ENCODE peak calls at places on chromosomes 1 and 21, in six cellular contexts. N, D, M, L, A and Q are unnamed samples.
A peak's percentile ranks its signal among the peaks of the same experiment; 100 is the strongest.

GRCh38 chr1:8776104-8776503 is 41.3 kb downstream of the RERE start:
- DNase-seq in N (no peak), D (no peak), M (no peak), L (no peak), A (no peak), Q (no peak)

GRCh38 chr1:229973297-229973612 is 93.8 kb upstream of the GALNT2 start:
- DNase-seq in N (no peak), D (no peak), M (no peak), L (no peak), A (no peak), Q (no peak)

GRCh38 chr1:15345711-15346355 is 63.9 kb upstream of the EFHD2 start:
- DNase-seq in N (no peak), D (peak; percentile 86), M (no peak), L (no peak), A (no peak), Q (no peak)

GRCh38 chr1:201385299-201385891 is 7.9 kb upstream of the TNNT2 start:
- DNase-seq in N (peak; percentile 62), D (peak; percentile 72), M (peak; percentile 95), L (peak; percentile 82), A (no peak), Q (no peak)

GRCh38 chr1:155979525-155980343 is 1.4 kb upstream of the ARHGEF2 start:
- DNase-seq in N (no peak), D (peak; percentile 85), M (no peak), L (no peak), A (no peak), Q (no peak)

GRCh38 chr1:95730986-95731385 is 497.0 kb downstream of the RWDD3 start:
- DNase-seq in N (no peak), D (no peak), M (no peak), L (no peak), A (no peak), Q (no peak)

GRCh38 chr1:25642710-25643109 is 26.1 kb downstream of the MAN1C1 start:
- DNase-seq in N (no peak), D (no peak), M (peak; percentile 10), L (no peak), A (peak; percentile 44), Q (no peak)

GRCh38 chr1:53362851-53363642 is 35.2 kb upstream of the LRP8 start:
- DNase-seq in N (peak; percentile 11), D (peak; percentile 43), M (peak; percentile 48), L (no peak), A (no peak), Q (no peak)

GRCh38 chr1:20078166-20078565 is 8.2 kb downstream of the PLA2G5 start:
- DNase-seq in N (no peak), D (no peak), M (no peak), L (no peak), A (peak; percentile 72), Q (no peak)

GRCh38 chr1:63274979-63275378 is 47.4 kb upstream of the FOXD3 start:
- DNase-seq in N (no peak), D (no peak), M (no peak), L (no peak), A (no peak), Q (no peak)

GRCh38 chr1:214933375-214933774 is 149.2 kb upstream of the KCNK2 start:
- DNase-seq in N (no peak), D (no peak), M (no peak), L (no peak), A (no peak), Q (no peak)

GRCh38 chr1:110620250-110620615 is 14.1 kb upstream of the KCNA2 start:
- DNase-seq in N (no peak), D (no peak), M (no peak), L (no peak), A (no peak), Q (no peak)

GRCh38 chr1:7302873-7303272 is 468.2 kb upstream of the VAMP3 start:
- DNase-seq in N (no peak), D (no peak), M (no peak), L (peak; percentile 46), A (no peak), Q (no peak)

GRCh38 chr1:23719162-23719820 is 24.0 kb upstream of the ELOA start:
- DNase-seq in N (no peak), D (no peak), M (no peak), L (no peak), A (no peak), Q (no peak)

GRCh38 chr1:176119549-176119948 is 87.5 kb downstream of the COP1 start:
- DNase-seq in N (peak; percentile 39), D (peak; percentile 20), M (no peak), L (no peak), A (no peak), Q (peak; percentile 6)

GRCh38 chr21:28127390-28127789 is 865.3 kb downstream of the LTN1 start:
- DNase-seq in N (no peak), D (no peak), M (no peak), L (no peak), A (no peak), Q (no peak)

GRCh38 chr1:189696297-189696696 is 781.4 kb downstream of the BRINP3 start:
- DNase-seq in N (no peak), D (no peak), M (no peak), L (no peak), A (no peak), Q (no peak)

GRCh38 chr1:183885142-183885735 is 80.3 kb downstream of the RGL1 start:
- DNase-seq in N (no peak), D (no peak), M (no peak), L (no peak), A (no peak), Q (no peak)

GRCh38 chr1:202684716-202685115 is 25.5 kb downstream of the SYT2 start:
- DNase-seq in N (no peak), D (no peak), M (no peak), L (no peak), A (no peak), Q (no peak)

GRCh38 chr21:31554511-31555022 is 104.9 kb upstream of the SOD1 start:
- DNase-seq in N (no peak), D (no peak), M (no peak), L (no peak), A (peak; percentile 46), Q (peak; percentile 39)

GRCh38 chr1:169869426-169869825 is 24.3 kb downstream of the SCYL3 start:
- DNase-seq in N (no peak), D (no peak), M (no peak), L (no peak), A (no peak), Q (no peak)

GRCh38 chr1:165828103-165828558 is 717 bp downstream of the UCK2 start:
- DNase-seq in N (peak; percentile 21), D (peak; percentile 74), M (peak; percentile 67), L (peak; percentile 83), A (no peak), Q (no peak)

GRCh38 chr1:76254165-76255043 is 179.9 kb downstream of the ST6GALNAC3 start:
- DNase-seq in N (no peak), D (no peak), M (no peak), L (no peak), A (no peak), Q (peak; percentile 64)

GRCh38 chr1:211541715-211542477 is 37.1 kb downstream of the SLC30A1 start:
- DNase-seq in N (peak; percentile 25), D (no peak), M (no peak), L (no peak), A (no peak), Q (no peak)

GRCh38 chr21:15679630-15680029 is 50.2 kb upstream of the USP25 start:
- DNase-seq in N (peak; percentile 3), D (peak; percentile 29), M (no peak), L (no peak), A (no peak), Q (no peak)

GRCh38 chr1:3411806-3412205 is 42.7 kb upstream of the ARHGEF16 start:
- DNase-seq in N (no peak), D (no peak), M (no peak), L (no peak), A (no peak), Q (no peak)

GRCh38 chr1:3412376-3412775 is 42.1 kb upstream of the ARHGEF16 start:
- DNase-seq in N (no peak), D (no peak), M (no peak), L (no peak), A (no peak), Q (no peak)

GRCh38 chr1:3409737-3410434 is 44.6 kb upstream of the ARHGEF16 start:
- DNase-seq in N (peak; percentile 58), D (no peak), M (no peak), L (peak; percentile 86), A (no peak), Q (no peak)

GRCh38 chr1:3408751-3409266 is 45.7 kb upstream of the ARHGEF16 start:
- DNase-seq in N (no peak), D (no peak), M (no peak), L (no peak), A (no peak), Q (no peak)

DNA sequence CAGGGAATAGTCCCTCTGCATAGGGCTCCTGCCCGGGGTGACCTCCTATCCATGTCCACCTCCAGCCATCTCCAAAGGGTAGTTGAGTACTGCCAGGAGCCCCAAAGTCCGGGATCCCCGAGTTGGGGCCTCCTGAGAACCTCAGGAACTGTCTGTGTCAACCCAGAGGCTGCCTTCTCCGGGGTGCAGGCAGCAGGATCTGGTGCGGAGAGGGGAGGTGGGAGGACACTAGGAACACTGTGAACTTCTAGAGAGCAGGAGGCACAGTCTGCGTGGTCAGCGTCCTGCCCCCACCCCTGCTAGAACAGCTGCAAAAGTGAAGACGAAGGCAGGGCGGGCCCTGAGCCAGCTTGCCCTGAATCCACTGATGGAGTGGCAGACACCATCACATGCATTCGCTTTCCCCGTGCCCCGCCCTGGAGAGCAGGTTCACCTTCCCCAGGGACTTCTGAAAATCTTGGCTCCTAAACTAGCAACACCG is 44.0 kb upstream of the ARHGEF16 start:
- DNase-seq in N (no peak), D (no peak), M (no peak), L (no peak), A (no peak), Q (no peak)
- TF ChIP-seq SIN3A in N (no peak), D (no peak), M (no peak), L (no peak), A (no peak), Q (no peak)

GRCh38 chr1:185627136-185627535 is 107.1 kb upstream of the HMCN1 start:
- DNase-seq in N (no peak), D (no peak), M (no peak), L (no peak), A (no peak), Q (no peak)
- H3K9ac ChIP-seq in N (no peak overlapping the region), D (no peak overlapping the region), M (no peak overlapping the region), L (no peak overlapping the region), A (no peak overlapping the region), Q (no peak overlapping the region)

GRCh38 chr1:36994863-36995262 is 39.5 kb downstream of the GRIK3 start:
- DNase-seq in N (no peak), D (no peak), M (no peak), L (peak; percentile 28), A (no peak), Q (no peak)

GRCh38 chr1:36991551-36991950 is 42.8 kb downstream of the GRIK3 start:
- DNase-seq in N (no peak), D (no peak), M (no peak), L (no peak), A (no peak), Q (no peak)

GRCh38 chr1:36994294-36994693 is 40.0 kb downstream of the GRIK3 start:
- DNase-seq in N (no peak), D (no peak), M (no peak), L (no peak), A (no peak), Q (no peak)

GRCh38 chr1:36992139-36992940 is 42.0 kb downstream of the GRIK3 start:
- DNase-seq in N (no peak), D (no peak), M (no peak), L (no peak), A (no peak), Q (no peak)

GRCh38 chr1:36996106-36996505 is 38.2 kb downstream of the GRIK3 start:
- DNase-seq in N (no peak), D (no peak), M (no peak), L (no peak), A (no peak), Q (no peak)
- TF ChIP-seq SIN3A in N (no peak), D (no peak), M (no peak), L (no peak), A (no peak), Q (no peak)

GRCh38 chr1:232925421-232926202 is 24.8 kb upstream of the NTPCR start:
- DNase-seq in N (no peak), D (no peak), M (no peak), L (no peak), A (no peak), Q (no peak)
- H3K9ac ChIP-seq in N (no peak overlapping the region), D (no peak overlapping the region), M (no peak overlapping the region), L (no peak overlapping the region), A (no peak overlapping the region), Q (no peak overlapping the region)